ENCODE peak calls at places on chromosomes 6 and 20, in seven cellular contexts. S, V, G, E, Z, H and I are unnamed samples.

GRCh38 chr6:44841829-44842228 is 454.3 kb downstream of the CDC5L start:
- DNase-seq in S (no peak), V (no peak), G (no peak), E (no peak), Z (no peak), H (no peak), I (no peak)

GRCh38 chr20:60001027-60001567 is 42.9 kb downstream of the CDH26 start:
- DNase-seq in S (no peak), V (no peak), G (no peak), E (no peak), Z (no peak), H (no peak), I (no peak)

GRCh38 chr20:6975326-6975725 is 207.8 kb downstream of the BMP2 start:
- DNase-seq in S (no peak), V (no peak), G (no peak), E (no peak), Z (no peak), H (no peak), I (no peak)

GRCh38 chr6:157981132-157981394 is 600 bp upstream of the SYNJ2 start:
- DNase-seq in S (no peak), V (no peak), G (no peak), E (no peak), Z (no peak), H (no peak), I (no peak)

GRCh38 chr6:166420351-166420750 is 37.6 kb upstream of the MPC1 start:
- DNase-seq in S (no peak), V (no peak), G (peak), E (no peak), Z (no peak), H (no peak), I (no peak)

GRCh38 chr20:1979116-1979778 is 14.6 kb downstream of the PDYN start:
- DNase-seq in S (no peak), V (no peak), G (no peak), E (no peak), Z (no peak), H (no peak), I (no peak)

GRCh38 chr6:10338151-10338550 is 76.7 kb downstream of the TFAP2A start:
- DNase-seq in S (no peak), V (no peak), G (no peak), E (no peak), Z (no peak), H (no peak), I (no peak)

GRCh38 chr20:49149281-49150045 is 38.7 kb downstream of the STAU1 start:
- DNase-seq in S (no peak), V (no peak), G (no peak), E (no peak), Z (no peak), H (no peak), I (no peak)

GRCh38 chr6:152696543-152696942 is 1.2 kb upstream of the MYCT1 start:
- DNase-seq in S (no peak), V (no peak), G (no peak), E (no peak), Z (no peak), H (no peak), I (no peak)

GRCh38 chr6:78489874-78490273 is 377.5 kb upstream of the IRAK1BP1 start:
- DNase-seq in S (no peak), V (no peak), G (no peak), E (no peak), Z (no peak), H (no peak), I (no peak)

GRCh38 chr20:16864069-16864468 is 115.9 kb downstream of the OTOR start:
- DNase-seq in S (no peak), V (no peak), G (no peak), E (no peak), Z (no peak), H (no peak), I (peak)

GRCh38 chr6:152603911-152604310 is 33.3 kb downstream of the SYNE1 start:
- DNase-seq in S (no peak), V (no peak), G (no peak), E (no peak), Z (no peak), H (no peak), I (no peak)

GRCh38 chr20:37298190-37298939 is 8.9 kb downstream of the MANBAL start:
- DNase-seq in S (no peak), V (no peak), G (no peak), E (no peak), Z (no peak), H (no peak), I (no peak)

GRCh38 chr6:43867246-43867645 is 97.2 kb downstream of the VEGFA start:
- DNase-seq in S (no peak), V (no peak), G (no peak), E (no peak), Z (no peak), H (no peak), I (no peak)

GRCh38 chr20:2093200-2093781 is 8.3 kb upstream of the STK35 start:
- DNase-seq in S (peak), V (no peak), G (peak), E (no peak), Z (peak), H (peak), I (no peak)

GRCh38 chr20:57653910-57654309 is 33.7 kb upstream of the ZBP1 start:
- DNase-seq in S (no peak), V (no peak), G (no peak), E (no peak), Z (no peak), H (peak), I (no peak)

GRCh38 chr6:150749091-150749670 is 116.3 kb upstream of the MTHFD1L start:
- DNase-seq in S (no peak), V (no peak), G (no peak), E (no peak), Z (no peak), H (no peak), I (no peak)

GRCh38 chr20:34600892-34601653 is 42.6 kb downstream of the MAP1LC3A start:
- DNase-seq in S (no peak), V (no peak), G (no peak), E (no peak), Z (no peak), H (no peak), I (no peak)

GRCh38 chr6:14871196-14871595 is 374.7 kb upstream of the JARID2 start:
- DNase-seq in S (no peak), V (no peak), G (no peak), E (no peak), Z (no peak), H (no peak), I (no peak)

GRCh38 chr6:18473765-18474164 is 86.6 kb downstream of the RNF144B start:
- DNase-seq in S (no peak), V (no peak), G (no peak), E (no peak), Z (no peak), H (no peak), I (no peak)

GRCh38 chr20:57391439-57392129 is 388 bp downstream of the RBM38 start:
- DNase-seq in S (no peak), V (no peak), G (no peak), E (no peak), Z (peak), H (no peak), I (no peak)

GRCh38 chr6:19356692-19357091 is 480.5 kb upstream of the ID4 start:
- DNase-seq in S (no peak), V (no peak), G (no peak), E (no peak), Z (no peak), H (no peak), I (no peak)

GRCh38 chr6:169789146-169789943 is 37.9 kb downstream of the ERMARD start:
- DNase-seq in S (peak), V (no peak), G (peak), E (no peak), Z (no peak), H (no peak), I (no peak)

GRCh38 chr6:137417411-137417810 is 76.8 kb downstream of the OLIG3 start:
- DNase-seq in S (no peak), V (no peak), G (no peak), E (no peak), Z (no peak), H (no peak), I (no peak)

GRCh38 chr6:83044211-83044768 is 21.4 kb downstream of the UBE3D start:
- DNase-seq in S (no peak), V (no peak), G (no peak), E (no peak), Z (no peak), H (no peak), I (no peak)

GRCh38 chr6:9527679-9528286 is 887.1 kb downstream of the TFAP2A start:
- DNase-seq in S (no peak), V (no peak), G (no peak), E (no peak), Z (no peak), H (no peak), I (no peak)

GRCh38 chr6:41713161-41713649 is 22.2 kb downstream of the TFEB start:
- DNase-seq in S (no peak), V (peak), G (no peak), E (no peak), Z (no peak), H (no peak), I (peak)

GRCh38 chr6:148395583-148396101 is 53.0 kb downstream of the SASH1 start:
- DNase-seq in S (no peak), V (no peak), G (no peak), E (no peak), Z (no peak), H (no peak), I (no peak)

GRCh38 chr6:109434456-109434855 is 6.0 kb downstream of the PPIL6 start:
- DNase-seq in S (no peak), V (no peak), G (no peak), E (no peak), Z (no peak), H (no peak), I (no peak)

GRCh38 chr20:44642203-44643153 is 9.0 kb downstream of the ADA start:
- DNase-seq in S (no peak), V (peak), G (peak), E (no peak), Z (no peak), H (peak), I (peak)